ENCODE peak calls at places on chromosome X, in five cellular contexts. X is NB4, O is stomach, N is fibroblast of pulmonary artery, G is testis. W is an unnamed sample.

GRCh38 chrX:123731258-123731986 is 1.4 kb downstream of the THOC2 start:
- DNase-seq in N (peak), X (peak), O (no peak), G (peak), W (no peak)

GRCh38 chrX:42466706-42467105 is 311.3 kb downstream of the PPP1R2C start:
- DNase-seq in X (no peak), G (no peak), N (no peak), O (no peak), W (no peak)

GRCh38 chrX:49934148-49934547 is 11.8 kb downstream of the CLCN5 start:
- DNase-seq in G (no peak), N (peak), O (no peak), X (peak), W (no peak)

GRCh38 chrX:34884693-34885277 is 57.8 kb upstream of the FAM47B start:
- DNase-seq in G (no peak), O (no peak), N (peak), X (peak), W (peak)

GRCh38 chrX:11215191-11215921 is 77.9 kb upstream of the AMELX start:
- DNase-seq in O (no peak), G (no peak), X (no peak), N (no peak), W (no peak)

GRCh38 chrX:112889400-112889799 is 48.8 kb upstream of the AMOT start:
- DNase-seq in X (no peak), G (no peak), N (no peak), O (no peak), W (no peak)

GRCh38 chrX:124902953-124903352 is 416.7 kb upstream of the TEX13C start:
- DNase-seq in N (no peak), G (no peak), O (no peak), X (no peak), W (no peak)

GRCh38 chrX:40091691-40092421 is 5.9 kb downstream of the BCOR start:
- DNase-seq in X (no peak), O (no peak), N (no peak), G (no peak), W (no peak)

GRCh38 chrX:6386837-6387236 is 148.1 kb downstream of the VCX3A start:
- DNase-seq in O (no peak), N (no peak), G (no peak), X (no peak), W (no peak)

GRCh38 chrX:15790766-15791380 is 589 bp downstream of the ZRSR2 start:
- DNase-seq in N (peak), X (peak), O (peak), G (no peak), W (no peak)

GRCh38 chrX:111568356-111568755 is 56.9 kb downstream of the SERTM2 start:
- DNase-seq in N (peak), O (no peak), X (peak), G (peak), W (no peak)

GRCh38 chrX:120450163-120450562 is 18.9 kb downstream of the LAMP2 start:
- DNase-seq in G (no peak), X (peak), O (no peak), N (no peak), W (no peak)

GRCh38 chrX:72031118-72031517 is 100.6 kb downstream of the RTL5 start:
- DNase-seq in G (no peak), O (no peak), X (no peak), N (no peak), W (no peak)

GRCh38 chrX:120575379-120576114 is 14.8 kb upstream of the CUL4B start:
- DNase-seq in N (no peak), X (no peak), O (no peak), G (peak), W (no peak)

GRCh38 chrX:148269513-148269912 is 230.9 kb upstream of the AFF2 start:
- DNase-seq in N (no peak), X (peak), G (no peak), O (no peak), W (no peak)

GRCh38 chrX:33014086-33014485 is 197.3 kb downstream of the DMD start:
- DNase-seq in X (no peak), O (no peak), G (no peak), N (no peak), W (no peak)
- H3K4me3 ChIP-seq in X (no peak), O (no peak), G (no peak), N (no peak), W (no peak)

DNA sequence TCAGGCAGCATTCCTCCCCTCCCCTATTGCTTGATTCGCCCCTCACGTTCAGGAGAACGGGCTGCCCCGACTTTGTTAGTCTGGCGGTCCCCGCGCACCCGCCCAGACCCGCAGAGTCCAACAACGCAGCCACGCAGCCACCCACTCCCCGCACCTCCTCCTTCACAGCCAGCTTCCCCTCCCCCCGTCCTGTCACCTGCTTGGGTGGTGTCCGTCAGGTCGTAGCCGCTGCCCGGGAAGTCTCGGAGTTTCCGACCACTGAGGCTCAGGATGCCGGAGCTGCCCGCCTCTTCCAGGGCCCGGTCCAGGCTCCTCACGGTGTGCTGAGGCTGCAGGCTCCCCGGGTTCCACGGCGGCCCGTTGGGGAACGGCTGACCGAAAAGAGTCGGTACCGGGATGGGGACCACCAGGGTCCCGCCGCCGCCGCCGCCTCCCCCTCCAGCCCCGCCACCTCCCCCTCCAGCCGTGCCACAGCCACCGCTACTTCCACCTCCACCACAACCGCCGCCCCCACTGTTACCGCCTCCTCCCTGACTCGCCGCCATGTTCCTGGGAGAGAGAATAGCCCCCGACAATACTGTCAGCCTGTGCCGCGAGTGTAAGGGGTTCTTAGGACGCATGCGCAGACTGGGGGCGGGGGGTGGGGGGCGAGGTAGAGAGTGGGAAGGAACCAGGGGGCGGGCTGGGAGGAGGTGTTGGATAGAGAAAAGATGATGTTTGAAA is at the start of gene LRCH2:
- DNase-seq in X (no peak), N (peak), O (no peak), G (peak), W (peak)
- H3K4me3 ChIP-seq in X (no peak), N (peak), O (peak), G (peak), W (peak)

GRCh38 chrX:51803833-51804232 is 60.6 kb downstream of the GSPT2 start:
- DNase-seq in N (peak), G (no peak), X (no peak), O (no peak), W (no peak)
- H3K4me3 ChIP-seq in N (peak), G (no peak), X (no peak), O (no peak), W (peak)

DNA sequence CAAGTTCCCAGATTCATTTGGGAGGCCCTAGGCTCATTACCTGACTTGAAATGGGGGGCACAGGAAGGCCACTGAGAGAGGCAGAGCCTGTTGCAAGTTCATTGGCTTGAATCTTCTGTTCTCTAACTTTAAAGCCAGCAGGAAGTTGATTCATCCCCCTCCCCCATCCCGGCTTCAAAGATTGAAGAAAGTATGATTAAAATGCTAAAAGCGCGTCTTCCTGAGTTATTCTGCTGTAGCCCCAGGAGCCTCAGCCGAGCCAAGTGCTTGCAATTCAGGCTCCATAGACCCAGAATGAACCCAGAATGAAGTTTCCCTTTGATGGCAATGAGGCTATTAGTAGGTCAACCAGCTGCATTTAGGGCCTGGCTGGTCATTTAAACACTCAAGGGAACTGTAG is 14.7 kb downstream of the CHST7 start:
- DNase-seq in G (peak), X (peak), O (no peak), N (peak), W (no peak)
- H3K4me3 ChIP-seq in G (no peak), X (no peak), O (no peak), N (peak), W (no peak)

GRCh38 chrX:56764153-56764974 is 35.3 kb downstream of the NBDY start:
- DNase-seq in G (peak), O (peak), N (peak), X (peak), W (no peak)

GRCh38 chrX:56762707-56763555 is 33.9 kb downstream of the NBDY start:
- DNase-seq in O (no peak), X (peak), N (no peak), G (no peak), W (no peak)

GRCh38 chrX:56761167-56761566 is 32.1 kb downstream of the NBDY start:
- DNase-seq in O (no peak), X (no peak), G (no peak), N (no peak), W (no peak)

GRCh38 chrX:56763556-56764152 is 34.6 kb downstream of the NBDY start:
- DNase-seq in X (peak), G (no peak), O (peak), N (no peak), W (no peak)

DNA sequence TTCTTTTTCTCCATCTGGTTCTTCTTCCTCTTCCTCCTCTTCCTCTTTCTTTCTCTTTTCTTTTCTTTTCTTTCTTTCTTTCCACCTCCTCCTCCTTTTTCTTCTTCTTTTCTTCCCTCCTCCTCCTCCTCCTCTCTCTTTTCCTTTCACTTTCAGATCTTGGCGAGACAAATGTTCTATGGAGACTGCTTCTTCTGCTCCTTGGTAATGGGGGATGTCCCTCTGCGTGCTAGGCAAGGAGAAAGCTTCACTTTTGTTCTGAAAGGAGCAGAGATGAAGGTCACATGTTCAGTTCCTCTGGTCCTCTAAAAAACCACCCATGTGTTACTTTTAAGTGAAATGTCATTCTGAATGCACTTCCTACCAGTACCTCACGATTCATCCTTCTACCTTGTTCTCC is 33.2 kb downstream of the NBDY start:
- DNase-seq in G (no peak), O (no peak), N (no peak), X (no peak), W (no peak)
- H3K4me3 ChIP-seq in G (no peak), O (no peak), N (no peak), X (no peak), W (no peak)

GRCh38 chrX:69503835-69504625 is at the start of gene NALF2:
- DNase-seq in N (peak), O (peak), G (peak), X (peak), W (peak)
- H3K4me3 ChIP-seq in N (peak), O (peak), G (peak), X (no peak), W (peak)

W was measured in skeletal muscle cell.